ENCODE peak calls at places on chromosomes 12 and 14, in four cellular contexts. One of them, this sample, is unnamed.

GRCh38 chr14:52402812-52403526 is 88.9 kb downstream of the PTGER2 start:
- DNase-seq in T-cell: peak
- DNase-seq in HTR-8/SVneo: no peak
- DNase-seq in fibroblast of pulmonary artery: peak
- DNase-seq in this sample: no peak

GRCh38 chr14:74437654-74438053 is 11.6 kb upstream of the SYNDIG1L start:
- DNase-seq in fibroblast of pulmonary artery: peak
- DNase-seq in HTR-8/SVneo: no peak
- DNase-seq in T-cell: no peak
- DNase-seq in this sample: no peak

GRCh38 chr12:116455540-116456306 is 103.5 kb upstream of the MAP1LC3B2 start:
- DNase-seq in fibroblast of pulmonary artery: peak
- DNase-seq in HTR-8/SVneo: peak
- DNase-seq in T-cell: no peak
- DNase-seq in this sample: peak

GRCh38 chr14:63717704-63718103 is 10.2 kb downstream of the SGPP1 start:
- DNase-seq in HTR-8/SVneo: peak
- DNase-seq in T-cell: no peak
- DNase-seq in fibroblast of pulmonary artery: peak
- DNase-seq in this sample: peak

GRCh38 chr12:132222096-132222807 is 78.0 kb downstream of the NOC4L start:
- DNase-seq in fibroblast of pulmonary artery: peak
- DNase-seq in T-cell: peak
- DNase-seq in HTR-8/SVneo: peak
- DNase-seq in this sample: no peak

GRCh38 chr12:90652280-90652679 is 302.7 kb downstream of the CCER1 start:
- DNase-seq in T-cell: no peak
- DNase-seq in fibroblast of pulmonary artery: no peak
- DNase-seq in HTR-8/SVneo: no peak
- DNase-seq in this sample: no peak

GRCh38 chr14:90624732-90625444 is 191.3 kb downstream of the TTC7B start:
- DNase-seq in HTR-8/SVneo: peak
- DNase-seq in T-cell: no peak
- DNase-seq in fibroblast of pulmonary artery: peak
- DNase-seq in this sample: no peak

GRCh38 chr14:61588419-61588901 is 106.9 kb upstream of the HIF1A start:
- DNase-seq in HTR-8/SVneo: no peak
- DNase-seq in T-cell: no peak
- DNase-seq in fibroblast of pulmonary artery: peak
- DNase-seq in this sample: no peak

GRCh38 chr12:121781751-121782615 is 11.5 kb downstream of the RHOF start:
- DNase-seq in fibroblast of pulmonary artery: no peak
- DNase-seq in T-cell: no peak
- DNase-seq in HTR-8/SVneo: no peak
- DNase-seq in this sample: no peak

GRCh38 chr14:65286443-65286842 is 126.1 kb upstream of the FUT8 start:
- DNase-seq in HTR-8/SVneo: peak
- DNase-seq in fibroblast of pulmonary artery: peak
- DNase-seq in T-cell: no peak
- DNase-seq in this sample: no peak